ENCODE peak calls at places on chromosomes 11 and 22, in six cellular contexts. B is prostate gland, L is uterus, U is cardiac muscle cell, D is MM.1S, A is aorta. M is an unnamed sample.

GRCh38 chr22:35611200-35611890 is 5.8 kb downstream of the MB start:
- DNase-seq in A (no peak), U (no peak), D (no peak), B (no peak), L (no peak), M (no peak)

GRCh38 chr11:78946945-78947914 is 372.6 kb upstream of the NARS2 start:
- DNase-seq in L (peak), A (no peak), D (no peak), B (peak), U (no peak), M (no peak)

GRCh38 chr11:10476342-10476741 is 21.3 kb downstream of the AMPD3 start:
- DNase-seq in A (no peak), B (no peak), D (no peak), L (no peak), U (no peak), M (no peak)

GRCh38 chr11:110710520-110711381 is 1.5 kb downstream of the ARHGAP20 start:
- DNase-seq in A (peak), L (peak), B (peak), D (no peak), U (peak), M (peak)

GRCh38 chr22:44386386-44387035 is 73.8 kb upstream of the SHISAL1 start:
- DNase-seq in U (no peak), A (peak), B (no peak), D (no peak), L (no peak), M (no peak)

GRCh38 chr11:9858218-9858617 is 194.3 kb downstream of the SWAP70 start:
- DNase-seq in U (no peak), L (no peak), A (no peak), B (no peak), D (no peak), M (no peak)

GRCh38 chr11:58771458-58771855 is 39.7 kb upstream of the GLYAT start:
- DNase-seq in U (no peak), D (no peak), B (no peak), L (no peak), A (no peak), M (no peak)

GRCh38 chr11:112902411-112903011 is 58.7 kb upstream of the NCAM1 start:
- DNase-seq in L (peak), B (no peak), D (no peak), U (no peak), A (no peak), M (no peak)

GRCh38 chr22:27867958-27868737 is 50.9 kb downstream of the PITPNB start:
- DNase-seq in U (no peak), L (no peak), B (no peak), A (no peak), D (no peak), M (no peak)

GRCh38 chr11:44876923-44877322 is 73.8 kb downstream of the TP53I11 start:
- DNase-seq in B (no peak), A (no peak), D (no peak), U (no peak), L (no peak), M (no peak)

GRCh38 chr11:119885067-119885466 is 156.1 kb upstream of the NECTIN1 start:
- DNase-seq in B (no peak), A (no peak), D (no peak), L (no peak), U (peak), M (no peak)

GRCh38 chr11:111602865-111603632 is 800 bp downstream of the SIK2 start:
- DNase-seq in U (peak), A (peak), L (peak), D (peak), B (peak), M (peak)

GRCh38 chr11:64566042-64566914 is 24.7 kb upstream of the SLC22A12 start:
- DNase-seq in U (peak), B (peak), D (peak), L (peak), A (no peak), M (peak)

GRCh38 chr11:121418625-121419114 is 33.4 kb upstream of the SORL1 start:
- DNase-seq in U (no peak), D (no peak), B (no peak), L (no peak), A (no peak), M (no peak)

GRCh38 chr11:16402654-16403447 is 46.5 kb upstream of the SOX6 start:
- DNase-seq in A (no peak), L (no peak), B (no peak), D (no peak), U (no peak), M (no peak)

GRCh38 chr11:67062526-67063373 is 6.1 kb downstream of the RHOD start:
- DNase-seq in U (no peak), A (peak), D (no peak), B (no peak), L (no peak), M (no peak)

DNA sequence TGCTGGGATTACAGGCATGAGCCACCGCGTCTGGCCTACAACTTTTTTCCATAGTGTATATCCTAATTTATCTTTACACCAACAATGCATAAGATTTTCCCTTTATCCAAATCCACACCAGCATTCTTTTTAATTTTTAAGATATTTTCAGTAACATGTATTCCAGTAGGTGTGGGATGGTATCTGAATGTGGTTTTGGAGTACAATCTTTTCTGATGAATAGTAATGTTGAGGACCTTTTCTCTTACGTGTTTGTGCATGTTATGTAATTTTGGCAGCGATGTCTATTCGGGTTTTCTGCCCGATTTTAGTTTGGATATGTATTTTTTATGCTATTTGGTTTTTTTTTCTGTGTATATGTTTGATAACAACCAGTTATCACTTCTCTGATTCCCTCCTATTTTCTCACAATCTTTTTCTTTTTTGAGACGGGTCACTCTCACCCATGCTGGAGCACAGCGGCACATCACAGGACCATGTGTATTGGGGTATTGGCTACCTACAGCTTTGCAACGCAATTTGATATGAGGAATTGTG is 114.6 kb upstream of the GRK3 start:
- DNase-seq in B (no peak), L (no peak), A (no peak), D (no peak), U (no peak), M (no peak)
- H3K4me3 ChIP-seq in B (no peak), L (no peak), A (no peak), D (no peak), U (peak), M (no peak)

GRCh38 chr11:62556102-62556871 is 9.7 kb upstream of the AHNAK start:
- DNase-seq in L (peak), U (peak), B (peak), A (peak), D (peak), M (peak)
- H3K4me3 ChIP-seq in L (no peak), U (no peak), B (no peak), A (no peak), D (peak), M (no peak)

DNA sequence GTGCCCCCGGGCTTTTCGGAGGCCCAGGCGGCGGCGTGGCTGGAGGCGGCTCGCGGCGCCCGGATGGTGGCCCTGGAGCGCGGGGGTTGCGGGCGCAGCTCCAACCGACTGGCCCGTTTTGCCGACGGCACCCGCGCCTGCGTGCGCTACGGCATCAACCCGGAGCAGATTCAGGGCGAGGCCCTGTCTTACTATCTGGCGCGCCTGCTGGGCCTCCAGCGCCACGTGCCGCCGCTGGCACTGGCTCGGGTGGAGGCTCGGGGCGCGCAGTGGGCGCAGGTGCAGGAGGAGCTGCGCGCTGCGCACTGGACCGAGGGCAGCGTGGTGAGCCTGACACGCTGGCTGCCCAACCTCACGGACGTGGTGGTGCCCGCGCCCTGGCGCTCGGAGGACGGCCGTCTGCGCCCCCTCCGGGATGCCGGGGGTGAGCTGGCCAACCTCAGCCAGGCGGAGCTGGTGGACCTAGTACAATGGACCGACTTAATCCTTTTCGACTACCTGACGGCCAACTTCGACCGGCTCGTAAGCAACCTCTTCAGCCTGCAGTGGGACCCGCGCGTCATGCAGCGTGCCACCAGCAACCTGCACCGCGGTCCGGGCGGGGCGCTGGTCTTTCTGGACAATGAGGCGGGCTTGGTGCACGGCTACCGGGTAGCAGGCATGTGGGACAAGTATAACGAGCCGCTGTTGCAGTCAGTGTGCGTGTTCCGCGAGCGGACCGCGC is 932 bp downstream of the FJX1 start:
- DNase-seq in B (no peak), U (no peak), A (peak), D (peak), L (peak), M (peak)
- H3K4me3 ChIP-seq in B (peak), U (peak), A (peak), D (peak), L (peak), M (peak)

DNA sequence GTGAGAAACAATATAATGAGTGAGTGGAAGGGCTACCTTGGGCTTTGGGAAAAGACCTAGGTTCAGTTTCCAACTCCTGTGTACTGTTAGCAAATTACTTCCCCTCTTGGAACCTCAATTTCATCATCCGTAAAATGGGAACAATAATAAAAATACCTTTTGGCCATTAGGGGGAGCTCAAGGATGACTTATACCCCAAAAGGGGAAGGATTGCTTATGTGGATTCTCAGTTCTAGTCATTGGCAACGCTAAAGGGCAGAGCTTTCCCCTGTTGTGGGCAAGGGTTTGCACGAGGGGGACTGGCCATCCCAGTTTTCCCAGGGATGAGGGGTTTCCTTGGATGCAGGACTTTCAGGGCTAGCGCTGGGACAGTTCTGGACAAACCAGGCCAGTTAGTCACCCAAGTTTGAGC is 3.1 kb upstream of the COMMD9 start:
- DNase-seq in A (no peak), U (no peak), B (no peak), D (peak), L (no peak), M (peak)
- H3K4me3 ChIP-seq in A (no peak), U (no peak), B (no peak), D (no peak), L (no peak), M (no peak)

GRCh38 chr11:74871037-74871436 is 77.9 kb downstream of the XRRA1 start:
- DNase-seq in U (no peak), D (no peak), B (no peak), L (no peak), A (no peak), M (no peak)
- H3K4me3 ChIP-seq in U (no peak), D (no peak), B (no peak), L (no peak), A (no peak), M (no peak)

M was measured in Caco-2.